ENCODE peak calls at places on chromosomes 7 and 10, in four cellular contexts. D is neuronal stem cell, Y is mesenchymal stem cell, M is IMR-90. L is an unnamed sample.
A peak's percentile ranks its signal among the peaks of the same experiment; 100 is the strongest.

GRCh38 chr10:122221958-122222357 is 49.1 kb upstream of the BTBD16 start:
- DNase-seq in D (no peak), Y (no peak), M (no peak), L (no peak)

GRCh38 chr7:17444673-17445072 is 146.2 kb downstream of the AHR start:
- DNase-seq in D (no peak), Y (peak; percentile 29), M (peak; percentile 34), L (no peak)

GRCh38 chr10:48509974-48510692 is 94.7 kb downstream of the ARHGAP22 start:
- DNase-seq in D (no peak), Y (no peak), M (no peak), L (peak; percentile 56)

GRCh38 chr7:130338233-130338632 is 6.4 kb upstream of the CPA5 start:
- DNase-seq in D (no peak), Y (no peak), M (no peak), L (no peak)

GRCh38 chr7:104328970-104329825 is 795 bp downstream of the LHFPL3 start:
- DNase-seq in D (peak; percentile 27), Y (no peak), M (no peak), L (no peak)

GRCh38 chr7:103524042-103524907 is 78.3 kb upstream of the SLC26A5 start:
- DNase-seq in D (peak; percentile 29), Y (peak; percentile 17), M (peak; percentile 68), L (no peak)

GRCh38 chr10:58209669-58210068 is 58.0 kb downstream of the IPMK start:
- DNase-seq in D (no peak), Y (no peak), M (peak; percentile 11), L (no peak)

GRCh38 chr10:6700066-6700465 is 120.0 kb upstream of the PRKCQ start:
- DNase-seq in D (no peak), Y (no peak), M (no peak), L (no peak)

GRCh38 chr7:27097686-27098492 is 2.1 kb upstream of the HOXA1 start:
- DNase-seq in D (peak; percentile 32), Y (peak; percentile 28), M (peak; percentile 52), L (no peak)

GRCh38 chr10:58282615-58283014 is 13.7 kb downstream of the CISD1 start:
- DNase-seq in D (no peak), Y (no peak), M (no peak), L (peak; percentile 19)

GRCh38 chr7:158680754-158681153 is 23.9 kb downstream of the NCAPG2 start:
- DNase-seq in D (no peak), Y (no peak), M (no peak), L (no peak)

GRCh38 chr7:130894146-130895005 is 160.4 kb upstream of the KLF14 start:
- DNase-seq in D (no peak), Y (peak; percentile 77), M (peak; percentile 78), L (peak; percentile 49)

GRCh38 chr10:121683803-121684202 is 85.6 kb upstream of the FGFR2 start:
- DNase-seq in D (peak; percentile 30), Y (no peak), M (no peak), L (peak; percentile 98)

DNA sequence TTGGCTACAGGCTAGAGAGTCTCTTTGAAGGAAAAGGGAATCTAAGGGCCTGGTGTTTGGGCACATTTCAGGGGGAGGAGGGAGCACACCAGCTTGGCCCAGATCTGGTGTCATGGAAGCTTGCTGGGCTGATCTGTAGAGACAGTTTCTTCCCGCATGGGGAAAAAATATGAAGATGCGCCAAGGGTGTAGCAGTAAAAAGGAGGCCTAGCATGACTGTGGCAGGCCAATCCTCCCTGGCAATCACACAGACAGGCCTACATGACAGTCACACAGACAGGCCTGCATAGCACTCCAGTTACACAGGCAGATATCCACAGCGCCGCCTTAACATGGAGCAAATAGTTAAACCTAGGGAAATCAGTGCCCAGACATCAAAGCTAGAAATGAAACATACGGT is 123.6 kb upstream of the KIF5B start:
- DNase-seq in D (no peak), Y (no peak), M (no peak), L (no peak)
- H2AFZ ChIP-seq in D (no peak overlapping the region), Y (no peak overlapping the region), M (no peak overlapping the region), L (no peak overlapping the region)

DNA sequence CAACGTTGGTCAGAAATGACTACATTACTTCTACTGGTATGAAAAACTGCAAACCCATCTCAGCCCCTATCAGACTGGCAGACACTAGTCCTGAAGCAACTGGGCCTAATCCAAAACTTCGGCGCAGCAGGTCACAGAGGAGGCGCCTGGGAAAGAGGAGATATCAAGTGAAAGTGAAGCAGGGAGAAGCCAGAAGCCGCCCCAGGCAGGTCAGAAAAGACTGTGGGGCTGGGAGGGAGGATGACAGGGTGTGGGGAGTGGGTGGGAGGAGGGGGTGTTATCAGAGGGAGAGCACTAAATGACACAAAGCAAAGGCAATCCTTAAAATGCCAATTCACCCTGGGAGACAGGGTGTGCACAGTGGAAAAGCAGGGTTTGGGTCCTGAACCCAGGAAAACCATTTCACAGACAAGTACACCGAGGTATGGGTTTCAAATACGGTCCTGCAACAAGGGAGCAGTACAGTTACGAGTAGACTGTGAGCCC is 728 bp downstream of the CHCHD3 start:
- DNase-seq in D (no peak), Y (peak; percentile 44), M (no peak), L (peak; percentile 17)
- H2BK5ac ChIP-seq in D (no peak overlapping the region), Y (no peak overlapping the region), M (peak overlapping the region; percentile 63), L (no peak overlapping the region)

GRCh38 chr7:143390098-143390772 is 9.1 kb downstream of the ZYX start:
- DNase-seq in D (no peak), Y (no peak), M (no peak), L (no peak)

GRCh38 chr7:143391462-143392404 is 10.6 kb downstream of the ZYX start:
- DNase-seq in D (no peak), Y (peak; percentile 53), M (peak; percentile 85), L (peak; percentile 30)

GRCh38 chr7:143392875-143393266 is 11.7 kb downstream of the ZYX start:
- DNase-seq in D (no peak), Y (no peak), M (no peak), L (no peak)

GRCh38 chr7:143389316-143390097 is 8.4 kb downstream of the ZYX start:
- DNase-seq in D (no peak), Y (no peak), M (no peak), L (no peak)

DNA sequence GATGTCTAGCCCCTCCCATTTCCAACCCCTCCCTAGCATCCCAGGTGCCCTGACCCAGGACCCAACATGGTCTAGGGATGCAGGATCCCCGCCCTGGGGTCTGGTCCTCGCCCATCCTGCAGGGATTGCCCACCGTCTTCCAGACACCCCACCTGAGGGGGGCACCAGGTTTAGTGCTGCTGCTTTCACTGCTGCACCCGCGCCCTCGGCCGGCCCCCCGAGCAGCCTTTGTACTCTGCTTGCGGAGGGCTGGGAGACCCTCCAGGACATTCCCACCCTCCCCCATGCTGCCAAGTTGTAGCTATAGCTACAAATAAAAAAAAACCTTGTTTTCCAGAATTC is 9.6 kb downstream of the ZYX start:
- DNase-seq in D (no peak), Y (no peak), M (no peak), L (no peak)
- H2AFZ ChIP-seq in D (no peak overlapping the region), Y (no peak overlapping the region), M (no peak overlapping the region), L (no peak overlapping the region)

GRCh38 chr10:95542761-95543160 is 18.4 kb downstream of the SORBS1 start:
- DNase-seq in D (no peak), Y (no peak), M (no peak), L (no peak)
- H2BK5ac ChIP-seq in D (no peak overlapping the region), Y (no peak overlapping the region), M (no peak overlapping the region), L (no peak overlapping the region)

GRCh38 chr10:29874604-29875269 is 184.6 kb downstream of the JCAD start:
- DNase-seq in D (no peak), Y (peak; percentile 34), M (no peak), L (peak; percentile 68)
- H2AFZ ChIP-seq in D (no peak overlapping the region), Y (no peak overlapping the region), M (no peak overlapping the region), L (no peak overlapping the region)

GRCh38 chr7:151861881-151862280 is 15.0 kb downstream of the PRKAG2 start:
- DNase-seq in D (no peak), Y (no peak), M (no peak), L (no peak)
- H2BK5ac ChIP-seq in D (no peak overlapping the region), Y (no peak overlapping the region), M (no peak overlapping the region), L (no peak overlapping the region)

GRCh38 chr10:31081937-31082635 is 50.4 kb upstream of the ZNF438 start:
- DNase-seq in D (peak; percentile 27), Y (no peak), M (no peak), L (no peak)

GRCh38 chr10:31083765-31084184 is 52.1 kb upstream of the ZNF438 start:
- DNase-seq in D (no peak), Y (peak; percentile 42), M (peak; percentile 39), L (peak; percentile 9)

GRCh38 chr10:31090894-31091607 is 59.4 kb upstream of the ZNF438 start:
- DNase-seq in D (no peak), Y (no peak), M (peak; percentile 51), L (no peak)

GRCh38 chr10:31087855-31088254 is 56.2 kb upstream of the ZNF438 start:
- DNase-seq in D (no peak), Y (no peak), M (no peak), L (no peak)
- H2AFZ ChIP-seq in D (peak overlapping the region; percentile 19), Y (no peak overlapping the region), M (no peak overlapping the region), L (no peak overlapping the region)

GRCh38 chr7:143380264-143380645 is 890 bp upstream of the ZYX start:
- DNase-seq in D (peak; percentile 89), Y (peak; percentile 88), M (peak; percentile 82), L (peak; percentile 93)
- H2BK5ac ChIP-seq in D (peak overlapping the region; percentile 98), Y (peak overlapping the region; percentile 100), M (peak overlapping the region; percentile 96), L (peak overlapping the region; percentile 100)

DNA sequence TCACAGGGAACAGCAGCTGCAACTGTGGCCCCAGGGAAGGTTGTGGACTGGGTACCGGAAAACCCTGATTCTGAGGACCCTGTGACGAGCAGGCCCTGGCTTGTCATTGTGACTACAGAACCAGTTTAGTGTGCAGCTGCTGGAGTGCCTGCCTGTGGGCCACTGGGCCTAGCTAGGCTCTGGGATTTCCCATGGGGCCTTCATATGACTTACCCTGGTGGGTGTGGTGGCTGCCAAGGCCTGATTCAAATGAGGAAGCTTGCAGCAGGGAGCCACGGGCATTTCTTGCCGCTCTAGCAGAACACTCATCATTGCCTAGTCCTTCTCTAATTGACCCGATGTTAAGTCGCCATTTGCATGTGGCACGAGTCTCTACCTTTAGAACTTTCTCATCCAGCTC is 14.7 kb upstream of the CAMK2G start:
- DNase-seq in D (no peak), Y (peak; percentile 78), M (peak; percentile 78), L (peak; percentile 95)
- H2AFZ ChIP-seq in D (peak overlapping the region; percentile 23), Y (peak overlapping the region; percentile 18), M (peak overlapping the region; percentile 78), L (peak overlapping the region; percentile 23)

GRCh38 chr7:73842248-73842895 is at the start of gene METTL27:
- DNase-seq in D (peak; percentile 90), Y (peak; percentile 94), M (peak; percentile 91), L (peak; percentile 95)
- H2BK5ac ChIP-seq in D (peak within 1 kb of the TSS; percentile 53), Y (peak within 1 kb of the TSS; percentile 40), M (peak within 1 kb of the TSS; percentile 87), L (peak within 1 kb of the TSS; percentile 4)

L was measured in trophoblast cell.